ENCODE peak calls at places on chromosomes 7 and 10, in eight cellular contexts. B, X, M, H, D, C, G and K are unnamed samples.

GRCh38 chr10:78927257-78927995 is 141.3 kb upstream of the ZMIZ1 start:
- DNase-seq in C (no peak), D (no peak), B (no peak), M (no peak), H (peak; percentile 70), X (no peak), G (peak; percentile 94), K (no peak)

GRCh38 chr7:4840097-4840501 is 21.7 kb downstream of the PAPOLB start:
- DNase-seq in B (no peak), D (no peak), M (no peak), C (no peak), H (no peak), G (peak; percentile 44), X (no peak), K (no peak)

GRCh38 chr7:45992831-45993230 is 71.8 kb upstream of the IGFBP3 start:
- DNase-seq in C (no peak), X (no peak), G (no peak), D (no peak), H (no peak), M (no peak), B (no peak), K (no peak)

GRCh38 chr7:120873367-120873766 is 15.4 kb upstream of the TSPAN12 start:
- DNase-seq in D (no peak), G (no peak), M (no peak), H (no peak), B (no peak), C (no peak), X (no peak), K (no peak)

GRCh38 chr10:91088300-91089140 is 131.9 kb upstream of the PCGF5 start:
- DNase-seq in G (no peak), H (no peak), C (peak; percentile 19), M (no peak), D (no peak), X (no peak), B (no peak), K (peak; percentile 20)

GRCh38 chr7:116403265-116403664 is 96.3 kb upstream of the CAV2 start:
- DNase-seq in B (no peak), G (no peak), H (no peak), M (no peak), D (no peak), C (no peak), X (no peak), K (no peak)

GRCh38 chr10:101775273-101776131 is at the start of gene FGF8:
- DNase-seq in C (no peak), M (no peak), D (no peak), H (no peak), X (peak; percentile 59), G (no peak), B (no peak), K (no peak)

GRCh38 chr7:44634187-44634838 is 27.9 kb downstream of the OGDH start:
- DNase-seq in C (no peak), B (no peak), H (no peak), D (no peak), X (no peak), G (no peak), M (no peak), K (peak; percentile 46)

GRCh38 chr7:123324283-123324682 is 124.5 kb upstream of the SLC13A1 start:
- DNase-seq in D (no peak), B (no peak), M (no peak), C (no peak), H (no peak), G (no peak), X (no peak), K (no peak)

GRCh38 chr10:102517553-102517952 is 13.8 kb downstream of the SUFU start:
- DNase-seq in B (no peak), M (no peak), H (no peak), G (no peak), D (no peak), X (no peak), C (no peak), K (no peak)

GRCh38 chr10:3100856-3101640 is 33.7 kb downstream of the PFKP start:
- DNase-seq in H (no peak), C (no peak), G (no peak), M (no peak), B (no peak), D (no peak), X (no peak), K (no peak)

GRCh38 chr7:4700577-4701235 is 18.6 kb downstream of the FOXK1 start:
- DNase-seq in X (no peak), M (no peak), C (peak; percentile 60), D (no peak), H (no peak), B (no peak), G (no peak), K (peak; percentile 13)

GRCh38 chr10:126262186-126262838 is 126.0 kb downstream of the ADAM12 start:
- DNase-seq in H (no peak), B (no peak), C (no peak), M (no peak), G (no peak), D (no peak), X (no peak), K (no peak)

GRCh38 chr10:110756886-110757285 is 112.8 kb downstream of the RBM20 start:
- DNase-seq in G (no peak), X (no peak), D (no peak), C (no peak), M (no peak), H (no peak), B (no peak), K (no peak)

GRCh38 chr10:6362879-6363278 is 160.1 kb downstream of the PFKFB3 start:
- DNase-seq in H (no peak), C (no peak), X (no peak), M (no peak), D (no peak), G (no peak), B (no peak), K (no peak)

GRCh38 chr7:28469562-28469961 is 57.2 kb downstream of the CREB5 start:
- DNase-seq in M (no peak), C (no peak), B (no peak), X (no peak), D (no peak), G (no peak), H (no peak), K (no peak)

GRCh38 chr10:122774269-122774668 is 71.4 kb downstream of the CUZD1 start:
- DNase-seq in M (no peak), B (no peak), X (no peak), D (no peak), C (no peak), H (no peak), G (no peak), K (no peak)

GRCh38 chr7:71261066-71261465 is 129.1 kb downstream of the GALNT17 start:
- DNase-seq in H (no peak), G (no peak), D (no peak), X (no peak), B (no peak), C (no peak), M (no peak), K (no peak)

GRCh38 chr7:94183289-94183749 is 179.2 kb upstream of the BET1 start:
- DNase-seq in B (no peak), M (no peak), C (peak; percentile 98), G (no peak), X (no peak), D (no peak), H (no peak), K (no peak)

GRCh38 chr10:87603196-87603595 is 56.5 kb upstream of the PAPSS2 start:
- DNase-seq in H (no peak), X (no peak), G (no peak), D (no peak), C (peak; percentile 57), B (no peak), M (no peak), K (no peak)

GRCh38 chr10:87603769-87604168 is 55.9 kb upstream of the PAPSS2 start:
- DNase-seq in H (no peak), C (no peak), G (no peak), B (no peak), M (no peak), X (no peak), D (no peak), K (no peak)

GRCh38 chr10:87608756-87609155 is 50.9 kb upstream of the PAPSS2 start:
- DNase-seq in D (no peak), B (no peak), H (no peak), M (no peak), X (no peak), G (no peak), C (no peak), K (no peak)

GRCh38 chr10:87605656-87606308 is 53.9 kb upstream of the PAPSS2 start:
- DNase-seq in X (no peak), M (no peak), D (no peak), H (no peak), G (no peak), B (no peak), C (no peak), K (no peak)
- TF ChIP-seq POLR2A in X (no peak), M (no peak), D (no peak), H (no peak), G (no peak), B (no peak), C (no peak), K (no peak)

DNA sequence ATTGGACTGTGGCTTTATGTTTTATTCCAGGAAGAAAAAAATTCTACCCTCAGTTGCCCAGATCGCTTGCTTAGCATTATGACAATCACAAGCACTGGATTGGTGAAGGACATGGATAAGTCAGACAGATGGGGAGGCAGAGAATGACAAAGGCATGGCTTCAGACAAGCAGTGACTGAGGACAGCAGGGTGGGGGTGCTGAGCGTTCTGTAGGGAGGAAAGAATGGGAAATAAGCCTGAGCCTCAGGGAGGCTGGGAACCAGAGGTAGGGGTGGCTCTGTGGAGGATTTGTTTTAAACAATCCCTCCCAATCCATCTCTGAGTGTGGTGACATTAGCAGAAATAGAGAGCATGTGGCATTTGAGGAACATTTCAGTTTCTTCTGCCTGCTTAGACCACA is 896.9 kb downstream of the CCSER2 start:
- DNase-seq in X (no peak), B (no peak), D (no peak), C (no peak), G (no peak), H (no peak), M (no peak), K (no peak)
- TF ChIP-seq POLR2A in X (no peak), B (no peak), D (no peak), C (no peak), G (no peak), H (no peak), M (no peak), K (no peak)

GRCh38 chr10:4982764-4983226 is 19.6 kb downstream of the AKR1C1 start:
- DNase-seq in C (peak; percentile 90), H (no peak), B (no peak), X (no peak), M (no peak), G (no peak), D (no peak), K (no peak)
- TF ChIP-seq POLR2A in C (no peak), H (no peak), B (no peak), X (no peak), M (no peak), G (no peak), D (no peak), K (no peak)

GRCh38 chr7:65749518-65749917 is 123.4 kb upstream of the VKORC1L1 start:
- DNase-seq in G (no peak), C (no peak), X (peak; percentile 56), M (no peak), B (no peak), D (no peak), H (no peak), K (no peak)

GRCh38 chr7:65749039-65749438 is 123.8 kb upstream of the VKORC1L1 start:
- DNase-seq in C (no peak), X (peak; percentile 40), G (no peak), H (no peak), D (no peak), M (no peak), B (no peak), K (no peak)

GRCh38 chr7:65746398-65746669 is 126.5 kb upstream of the VKORC1L1 start:
- DNase-seq in M (no peak), X (no peak), B (no peak), G (no peak), D (no peak), C (peak; percentile 71), H (no peak), K (no peak)

GRCh38 chr7:65750511-65751344 is 122.1 kb upstream of the VKORC1L1 start:
- DNase-seq in X (peak; percentile 95), G (peak; percentile 90), C (peak; percentile 89), M (peak; percentile 56), B (peak; percentile 87), D (peak; percentile 81), H (peak; percentile 93), K (peak; percentile 95)
- TF ChIP-seq POLR2A in X (peak; percentile 61), G (no peak), C (peak; percentile 81), M (peak; percentile 73), B (peak; percentile 56), D (peak; percentile 52), H (peak; percentile 66), K (peak; percentile 84)